ENCODE peak calls at places on chromosomes 3 and 15, in eight cellular contexts. One of them, this sample, is unnamed.

GRCh38 chr3:44136421-44136820 is 105.3 kb upstream of the TOPAZ1 start:
- DNase-seq in heart right ventricle: no peak
- DNase-seq in A549: no peak
- DNase-seq in dorsolateral prefrontal cortex: no peak
- DNase-seq in PC-3: peak
- DNase-seq in kidney: no peak
- DNase-seq in breast epithelium: no peak
- DNase-seq in lower lobe of right lung: no peak
- DNase-seq in this sample: peak

GRCh38 chr3:194384569-194385001 is 14.5 kb downstream of the GP5 start:
- DNase-seq in heart right ventricle: no peak
- DNase-seq in A549: no peak
- DNase-seq in dorsolateral prefrontal cortex: peak
- DNase-seq in PC-3: no peak
- DNase-seq in kidney: no peak
- DNase-seq in breast epithelium: no peak
- DNase-seq in lower lobe of right lung: no peak
- DNase-seq in this sample: no peak

GRCh38 chr15:43274136-43274535 is 7.4 kb upstream of the TGM5 start:
- DNase-seq in heart right ventricle: peak
- DNase-seq in A549: no peak
- DNase-seq in dorsolateral prefrontal cortex: no peak
- DNase-seq in PC-3: peak
- DNase-seq in kidney: no peak
- DNase-seq in breast epithelium: peak
- DNase-seq in lower lobe of right lung: no peak
- DNase-seq in this sample: no peak

GRCh38 chr3:45078910-45079522 is 52.9 kb downstream of the CLEC3B start:
- DNase-seq in heart right ventricle: no peak
- DNase-seq in A549: no peak
- DNase-seq in dorsolateral prefrontal cortex: no peak
- DNase-seq in PC-3: peak
- DNase-seq in kidney: no peak
- DNase-seq in breast epithelium: no peak
- DNase-seq in lower lobe of right lung: no peak
- DNase-seq in this sample: peak

GRCh38 chr3:78668302-78668701 is 1099.5 kb downstream of the ROBO1 start:
- DNase-seq in heart right ventricle: no peak
- DNase-seq in A549: no peak
- DNase-seq in dorsolateral prefrontal cortex: no peak
- DNase-seq in PC-3: no peak
- DNase-seq in kidney: no peak
- DNase-seq in breast epithelium: no peak
- DNase-seq in lower lobe of right lung: no peak
- DNase-seq in this sample: no peak

GRCh38 chr3:126912491-126913195 is 70.3 kb upstream of the PLXNA1 start:
- DNase-seq in heart right ventricle: no peak
- DNase-seq in A549: no peak
- DNase-seq in dorsolateral prefrontal cortex: no peak
- DNase-seq in PC-3: no peak
- DNase-seq in kidney: no peak
- DNase-seq in breast epithelium: no peak
- DNase-seq in lower lobe of right lung: no peak
- DNase-seq in this sample: no peak

GRCh38 chr3:182438398-182438797 is 354.9 kb upstream of the ATP11B start:
- DNase-seq in heart right ventricle: no peak
- DNase-seq in A549: no peak
- DNase-seq in dorsolateral prefrontal cortex: no peak
- DNase-seq in PC-3: no peak
- DNase-seq in kidney: no peak
- DNase-seq in breast epithelium: no peak
- DNase-seq in lower lobe of right lung: no peak
- DNase-seq in this sample: no peak

GRCh38 chr3:191385101-191385500 is 54.8 kb upstream of the UTS2B start:
- DNase-seq in heart right ventricle: no peak
- DNase-seq in A549: no peak
- DNase-seq in dorsolateral prefrontal cortex: no peak
- DNase-seq in PC-3: no peak
- DNase-seq in kidney: no peak
- DNase-seq in breast epithelium: no peak
- DNase-seq in lower lobe of right lung: no peak
- DNase-seq in this sample: no peak

GRCh38 chr3:150783334-150783733 is 20.4 kb upstream of the SIAH2 start:
- DNase-seq in heart right ventricle: no peak
- DNase-seq in A549: no peak
- DNase-seq in dorsolateral prefrontal cortex: no peak
- DNase-seq in PC-3: no peak
- DNase-seq in kidney: no peak
- DNase-seq in breast epithelium: no peak
- DNase-seq in lower lobe of right lung: no peak
- DNase-seq in this sample: peak

GRCh38 chr15:33567652-33568051 is 256.9 kb downstream of the RYR3 start:
- DNase-seq in heart right ventricle: no peak
- DNase-seq in A549: no peak
- DNase-seq in dorsolateral prefrontal cortex: no peak
- DNase-seq in PC-3: no peak
- DNase-seq in kidney: no peak
- DNase-seq in breast epithelium: no peak
- DNase-seq in lower lobe of right lung: no peak
- DNase-seq in this sample: no peak

GRCh38 chr3:64584193-64584592 is 103.6 kb downstream of the ADAMTS9 start:
- DNase-seq in heart right ventricle: peak
- DNase-seq in A549: no peak
- DNase-seq in dorsolateral prefrontal cortex: no peak
- DNase-seq in PC-3: no peak
- DNase-seq in kidney: no peak
- DNase-seq in breast epithelium: no peak
- DNase-seq in lower lobe of right lung: no peak
- DNase-seq in this sample: peak

GRCh38 chr3:86244897-86245296 is 746.1 kb downstream of the VGLL3 start:
- DNase-seq in heart right ventricle: no peak
- DNase-seq in A549: no peak
- DNase-seq in dorsolateral prefrontal cortex: no peak
- DNase-seq in PC-3: no peak
- DNase-seq in kidney: no peak
- DNase-seq in breast epithelium: no peak
- DNase-seq in lower lobe of right lung: no peak
- DNase-seq in this sample: no peak

DNA sequence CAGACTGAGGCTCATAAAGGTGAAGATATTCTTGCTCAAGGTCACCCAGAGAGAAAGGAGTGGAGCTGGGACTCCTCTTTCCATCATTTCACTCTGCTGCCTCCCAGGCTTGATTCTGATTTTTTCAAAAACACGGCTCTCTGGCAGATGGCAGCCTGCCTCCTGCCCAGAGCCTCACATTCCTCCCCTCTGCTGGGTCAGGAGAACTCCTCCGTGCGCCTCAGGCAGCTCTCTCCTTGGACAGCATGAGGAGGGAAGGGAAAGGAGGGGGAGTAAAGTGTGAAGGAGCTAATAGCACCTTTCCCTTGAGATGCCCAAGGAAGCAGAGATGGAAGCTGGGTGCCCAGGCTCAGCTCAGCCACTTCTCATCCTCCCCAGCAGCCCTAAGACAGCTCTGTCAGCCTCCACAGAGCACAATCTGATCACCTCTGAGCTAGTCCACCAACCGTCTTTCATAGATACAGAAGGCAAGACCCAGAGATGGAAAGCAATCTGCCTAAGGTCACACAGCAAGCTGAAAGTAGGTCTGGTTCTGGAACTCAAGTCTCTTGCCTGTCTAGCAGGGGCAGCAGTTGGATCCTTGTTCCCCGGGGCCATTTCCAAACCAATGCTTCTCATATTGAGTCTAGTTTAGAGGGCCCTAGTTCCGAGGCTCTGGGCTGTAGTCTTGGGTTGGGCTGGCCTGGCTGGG is 3.5 kb downstream of the RLBP1 start:
- DNase-seq in heart right ventricle: no peak
- DNase-seq in A549: no peak
- DNase-seq in dorsolateral prefrontal cortex: no peak
- DNase-seq in PC-3: no peak
- DNase-seq in kidney: no peak
- DNase-seq in breast epithelium: no peak
- DNase-seq in lower lobe of right lung: no peak
- DNase-seq in this sample: no peak
- TF ChIP-seq CTCF in heart right ventricle: no peak
- TF ChIP-seq CTCF in A549: no peak
- TF ChIP-seq CTCF in dorsolateral prefrontal cortex: no peak
- TF ChIP-seq CTCF in PC-3: no peak
- TF ChIP-seq CTCF in kidney: no peak
- TF ChIP-seq CTCF in breast epithelium: no peak
- TF ChIP-seq CTCF in lower lobe of right lung: no peak
- TF ChIP-seq CTCF in this sample: no peak

DNA sequence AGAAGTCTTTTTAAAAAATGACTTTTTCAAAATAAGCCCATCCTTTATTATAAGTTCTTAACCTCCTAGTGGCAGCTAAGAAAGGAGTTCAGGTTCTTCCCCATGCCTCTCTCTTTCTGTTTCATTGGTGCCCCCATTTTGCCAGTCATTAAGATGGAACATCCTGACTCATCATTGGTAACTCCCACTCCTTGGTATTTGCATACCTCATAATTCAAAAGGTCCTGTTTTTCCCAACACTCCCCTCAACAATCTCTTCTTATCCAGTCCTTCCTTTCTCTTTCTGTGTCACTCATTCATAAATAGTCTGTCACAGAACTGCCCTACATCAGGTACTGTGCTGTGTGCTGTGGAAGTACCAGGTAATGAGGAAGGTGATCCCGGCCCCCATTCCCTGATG is 394.0 kb downstream of the FOXP1 start:
- DNase-seq in heart right ventricle: no peak
- DNase-seq in A549: no peak
- DNase-seq in dorsolateral prefrontal cortex: no peak
- DNase-seq in PC-3: peak
- DNase-seq in kidney: no peak
- DNase-seq in breast epithelium: no peak
- DNase-seq in lower lobe of right lung: no peak
- DNase-seq in this sample: peak
- H3K4me3 ChIP-seq in heart right ventricle: no peak
- H3K4me3 ChIP-seq in A549: no peak
- H3K4me3 ChIP-seq in dorsolateral prefrontal cortex: no peak
- H3K4me3 ChIP-seq in PC-3: no peak
- H3K4me3 ChIP-seq in kidney: no peak
- H3K4me3 ChIP-seq in breast epithelium: no peak
- H3K4me3 ChIP-seq in lower lobe of right lung: no peak
- H3K4me3 ChIP-seq in this sample: no peak

DNA sequence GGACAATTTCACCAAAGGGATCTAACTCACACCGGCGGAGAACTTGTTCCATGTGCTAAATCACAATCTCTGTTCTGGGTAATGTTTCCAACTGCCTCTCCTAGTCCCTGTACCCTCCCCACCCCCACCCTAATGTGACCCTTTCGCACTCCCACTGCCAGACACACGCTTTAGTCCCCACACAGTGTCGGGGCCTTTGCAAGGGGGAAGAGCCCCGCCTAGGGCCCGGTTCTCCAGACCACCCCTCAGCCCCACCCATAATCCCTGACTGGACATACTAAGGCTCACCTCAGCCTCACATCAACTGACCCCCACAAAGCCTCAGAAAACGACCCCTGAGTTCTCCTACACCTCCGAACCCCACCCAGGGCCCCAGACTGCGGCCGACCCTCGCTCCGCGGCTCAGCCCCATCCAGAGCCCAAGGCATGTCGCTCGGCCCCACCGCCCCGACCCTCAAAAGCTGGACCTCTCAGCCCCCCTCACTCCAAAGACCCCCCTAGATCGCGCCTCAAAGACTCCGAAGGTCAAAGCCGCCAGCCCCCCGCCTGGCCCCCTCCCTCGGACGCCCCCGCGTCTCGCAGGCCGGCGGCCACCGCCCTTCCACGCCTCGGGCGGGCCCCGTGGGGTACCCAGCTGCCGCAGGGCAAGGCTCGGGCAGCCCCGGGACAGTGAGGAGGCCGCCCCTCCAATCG is 72.0 kb upstream of the MAP4 start:
- DNase-seq in heart right ventricle: peak
- DNase-seq in A549: no peak
- DNase-seq in dorsolateral prefrontal cortex: no peak
- DNase-seq in PC-3: no peak
- DNase-seq in kidney: no peak
- DNase-seq in breast epithelium: no peak
- DNase-seq in lower lobe of right lung: no peak
- DNase-seq in this sample: no peak
- TF ChIP-seq CTCF in heart right ventricle: no peak
- TF ChIP-seq CTCF in A549: no peak
- TF ChIP-seq CTCF in dorsolateral prefrontal cortex: no peak
- TF ChIP-seq CTCF in PC-3: no peak
- TF ChIP-seq CTCF in kidney: no peak
- TF ChIP-seq CTCF in breast epithelium: no peak
- TF ChIP-seq CTCF in lower lobe of right lung: no peak
- TF ChIP-seq CTCF in this sample: no peak

GRCh38 chr15:53974813-53975212 is 3.4 kb upstream of the UNC13C start:
- DNase-seq in heart right ventricle: no peak
- DNase-seq in A549: no peak
- DNase-seq in dorsolateral prefrontal cortex: no peak
- DNase-seq in PC-3: no peak
- DNase-seq in kidney: no peak
- DNase-seq in breast epithelium: no peak
- DNase-seq in lower lobe of right lung: no peak
- DNase-seq in this sample: no peak

GRCh38 chr15:53979051-53979788 is 979 bp downstream of the UNC13C start:
- DNase-seq in heart right ventricle: no peak
- DNase-seq in A549: no peak
- DNase-seq in dorsolateral prefrontal cortex: no peak
- DNase-seq in PC-3: no peak
- DNase-seq in kidney: no peak
- DNase-seq in breast epithelium: no peak
- DNase-seq in lower lobe of right lung: no peak
- DNase-seq in this sample: no peak

GRCh38 chr15:53974121-53974520 is 4.1 kb upstream of the UNC13C start:
- DNase-seq in heart right ventricle: no peak
- DNase-seq in A549: no peak
- DNase-seq in dorsolateral prefrontal cortex: no peak
- DNase-seq in PC-3: no peak
- DNase-seq in kidney: no peak
- DNase-seq in breast epithelium: no peak
- DNase-seq in lower lobe of right lung: no peak
- DNase-seq in this sample: no peak

GRCh38 chr15:53978248-53978906 is at the start of gene UNC13C:
- DNase-seq in heart right ventricle: peak
- DNase-seq in A549: peak
- DNase-seq in dorsolateral prefrontal cortex: peak
- DNase-seq in PC-3: no peak
- DNase-seq in kidney: peak
- DNase-seq in breast epithelium: peak
- DNase-seq in lower lobe of right lung: peak
- DNase-seq in this sample: no peak

DNA sequence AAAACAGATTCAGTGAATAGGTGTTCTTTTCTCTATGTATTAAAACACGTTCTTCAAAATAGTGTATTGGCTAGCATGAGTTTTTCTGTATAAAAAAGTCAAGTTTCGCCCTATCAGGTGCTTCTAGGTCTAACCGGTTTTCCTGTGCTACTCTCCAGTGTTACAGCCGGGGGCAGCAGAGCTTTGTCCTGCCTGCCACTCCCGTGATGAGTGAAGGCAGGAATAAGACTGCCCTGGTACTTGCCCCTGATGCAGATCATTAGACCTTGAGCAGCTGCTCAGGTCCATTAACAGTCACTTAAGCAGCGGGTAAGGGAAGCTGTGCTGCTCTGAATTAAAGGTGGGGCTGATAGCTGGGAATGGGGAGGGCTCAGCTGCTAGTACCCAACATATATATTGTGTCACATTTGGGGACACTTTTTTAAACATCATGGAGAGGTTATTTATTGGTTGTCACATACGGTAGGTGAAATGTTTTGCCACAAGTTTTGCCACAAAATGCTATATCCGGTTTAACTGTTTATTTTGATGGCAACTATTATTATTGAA is 1.3 kb upstream of the UNC13C start:
- DNase-seq in heart right ventricle: no peak
- DNase-seq in A549: no peak
- DNase-seq in dorsolateral prefrontal cortex: peak
- DNase-seq in PC-3: peak
- DNase-seq in kidney: peak
- DNase-seq in breast epithelium: peak
- DNase-seq in lower lobe of right lung: no peak
- DNase-seq in this sample: no peak
- H3K4me3 ChIP-seq in heart right ventricle: no peak
- H3K4me3 ChIP-seq in A549: no peak
- H3K4me3 ChIP-seq in dorsolateral prefrontal cortex: no peak
- H3K4me3 ChIP-seq in PC-3: no peak
- H3K4me3 ChIP-seq in kidney: no peak
- H3K4me3 ChIP-seq in breast epithelium: no peak
- H3K4me3 ChIP-seq in lower lobe of right lung: no peak
- H3K4me3 ChIP-seq in this sample: no peak

This sample was measured in fibroblast of pulmonary artery.